ENCODE peak calls at places on chromosome X, in four cellular contexts. F is heart left ventricle; Q is CD4-positive, alpha-beta T cell; S is ovary. B is an unnamed sample.

GRCh38 chrX:32289356-32289755 is 922.0 kb downstream of the DMD start:
- DNase-seq in S (no peak), Q (no peak), F (no peak), B (no peak)

GRCh38 chrX:47129879-47130358 is 14.6 kb downstream of the NDUFB11 start:
- DNase-seq in S (no peak), Q (no peak), F (no peak), B (peak; percentile 28)

GRCh38 chrX:19332983-19333382 is 10.7 kb upstream of the PDHA1 start:
- DNase-seq in Q (no peak), F (peak; percentile 65), S (peak; percentile 22), B (peak; percentile 38)

GRCh38 chrX:17046478-17047097 is 100.1 kb downstream of the REPS2 start:
- DNase-seq in Q (peak; percentile 11), S (peak; percentile 57), F (peak; percentile 45), B (peak; percentile 81)

GRCh38 chrX:28324306-28324705 is 262.9 kb upstream of the IL1RAPL1 start:
- DNase-seq in F (no peak), Q (no peak), S (no peak), B (no peak)

GRCh38 chrX:150913511-150913910 is 15.0 kb upstream of the CD99L2 start:
- DNase-seq in F (no peak), Q (no peak), S (no peak), B (peak; percentile 75)

GRCh38 chrX:1493877-1494510 is 41.3 kb upstream of the ASMTL start:
- DNase-seq in Q (no peak), F (no peak), S (no peak), B (no peak)

GRCh38 chrX:21176927-21177571 is 197.2 kb upstream of the CNKSR2 start:
- DNase-seq in Q (no peak), S (no peak), F (no peak), B (no peak)

GRCh38 chrX:28888421-28888820 is 301.2 kb downstream of the IL1RAPL1 start:
- DNase-seq in Q (no peak), F (no peak), S (no peak), B (peak; percentile 5)

GRCh38 chrX:41870719-41871151 is 52.6 kb downstream of the CASK start:
- DNase-seq in Q (no peak), F (no peak), S (no peak), B (no peak)

GRCh38 chrX:105876658-105877057 is 54.3 kb downstream of the NRK start:
- DNase-seq in F (no peak), S (no peak), Q (no peak), B (peak; percentile 3)

GRCh38 chrX:72069380-72070160 is 62.1 kb downstream of the RTL5 start:
- DNase-seq in F (no peak), S (no peak), Q (no peak), B (no peak)

GRCh38 chrX:24676403-24677024 is 17.2 kb upstream of the POLA1 start:
- DNase-seq in Q (no peak), F (no peak), S (no peak), B (peak; percentile 61)

GRCh38 chrX:154791467-154791866 is 13.8 kb downstream of the MPP1 start:
- DNase-seq in F (no peak), S (no peak), Q (no peak), B (no peak)

GRCh38 chrX:107676559-107677378 is 48.5 kb downstream of the PRPS1 start:
- DNase-seq in S (peak; percentile 81), F (peak; percentile 89), Q (peak; percentile 35), B (peak; percentile 94)

GRCh38 chrX:154372612-154373022 is 1.8 kb downstream of the FLNA start:
- DNase-seq in S (no peak), F (no peak), Q (no peak), B (peak; percentile 41)

GRCh38 chrX:19807414-19807813 is 80.0 kb downstream of the SH3KBP1 start:
- DNase-seq in S (no peak), Q (no peak), F (no peak), B (no peak)

GRCh38 chrX:124018031-124018430 is 56.5 kb downstream of the STAG2 start:
- DNase-seq in Q (no peak), F (no peak), S (no peak), B (peak; percentile 20)

GRCh38 chrX:135973548-135974278 is at the start of gene MMGT1:
- DNase-seq in F (peak; percentile 88), Q (peak; percentile 74), S (peak; percentile 84), B (peak; percentile 88)

GRCh38 chrX:40174594-40175415 is 77.0 kb upstream of the BCOR start:
- DNase-seq in S (peak; percentile 58), F (peak; percentile 63), Q (no peak), B (peak; percentile 66)

GRCh38 chrX:20118065-20118824 is 1.5 kb upstream of the MAP7D2 start:
- DNase-seq in F (no peak), S (no peak), Q (no peak), B (no peak)

GRCh38 chrX:143580266-143580665 is 55.6 kb downstream of the SLITRK4 start:
- DNase-seq in Q (no peak), S (peak; percentile 10), F (no peak), B (no peak)

GRCh38 chrX:120514236-120514635 is 45.1 kb upstream of the LAMP2 start:
- DNase-seq in S (no peak), Q (no peak), F (no peak), B (peak; percentile 27)

GRCh38 chrX:24241822-24242648 is 71.8 kb downstream of the SUPT20HL2 start:
- DNase-seq in Q (no peak), S (no peak), F (no peak), B (peak; percentile 51)

GRCh38 chrX:67544871-67545771 is 1.3 kb downstream of the AR start:
- DNase-seq in S (peak; percentile 46), Q (no peak), F (peak; percentile 35), B (peak; percentile 44)

GRCh38 chrX:151386838-151387459 is 10.1 kb upstream of the VMA21 start:
- DNase-seq in S (no peak), Q (no peak), F (no peak), B (peak; percentile 40)

GRCh38 chrX:105273326-105273725 is 52.8 kb upstream of the TEX13A start:
- DNase-seq in S (no peak), Q (no peak), F (no peak), B (no peak)

GRCh38 chrX:145825896-145826295 is 8.3 kb downstream of the SLITRK2 start:
- DNase-seq in F (no peak), S (no peak), Q (no peak), B (peak; percentile 12)

GRCh38 chrX:873016-873415 is 242.4 kb downstream of the SHOX start:
- DNase-seq in S (no peak), F (no peak), Q (no peak), B (no peak)

GRCh38 chrX:54171091-54171490 is 12.0 kb downstream of the FAM120C start:
- DNase-seq in Q (no peak), S (no peak), F (no peak), B (no peak)

GRCh38 chrX:72308566-72309296 is 3.0 kb upstream of the CITED1 start:
- DNase-seq in S (peak; percentile 55), F (peak; percentile 53), Q (peak; percentile 15), B (peak; percentile 69)

GRCh38 chrX:1529328-1529727 is 7.7 kb downstream of the P2RY8 start:
- DNase-seq in S (no peak), Q (no peak), F (no peak), B (no peak)

GRCh38 chrX:68432648-68433047 is 647 bp downstream of the OPHN1 start:
- DNase-seq in Q (no peak), F (no peak), S (no peak), B (no peak)

GRCh38 chrX:135185795-135186443 is 14.7 kb upstream of the CT55 start:
- DNase-seq in S (no peak), Q (peak; percentile 11), F (no peak), B (peak; percentile 62)

GRCh38 chrX:2500091-2500680 is 590 bp downstream of the DHRSX start:
- DNase-seq in F (peak; percentile 51), S (peak; percentile 38), Q (peak; percentile 25), B (peak; percentile 62)

GRCh38 chrX:151983186-151983585 is 8.7 kb upstream of the GABRE start:
- DNase-seq in S (no peak), Q (no peak), F (no peak), B (no peak)

GRCh38 chrX:106742831-106743230 is 16.3 kb downstream of the RNF128 start:
- DNase-seq in F (no peak), S (no peak), Q (no peak), B (no peak)

GRCh38 chrX:96425204-96425603 is 259.4 kb upstream of the DIAPH2 start:
- DNase-seq in S (no peak), Q (no peak), F (no peak), B (peak; percentile 41)

B was measured in adipocyte.